ENCODE peak calls at places on chromosomes 11 and 22, in five cellular contexts. E is astrocyte of the spinal cord, Y is lower leg skin, N is astrocyte of the cerebellum, J is cardiac muscle cell. I is an unnamed sample.

GRCh38 chr22:19407649-19408606 is 23.6 kb downstream of the HIRA start:
- DNase-seq in E (no peak), Y (no peak), N (no peak), J (peak), I (no peak)

GRCh38 chr11:58963551-58964075 is 24.3 kb downstream of the GLYATL1 start:
- DNase-seq in E (peak), Y (no peak), N (peak), J (peak), I (peak)

GRCh38 chr11:74520316-74520715 is 26.8 kb upstream of the LIPT2 start:
- DNase-seq in N (no peak), E (no peak), Y (no peak), J (no peak), I (no peak)

GRCh38 chr11:34523053-34523452 is 9.5 kb upstream of the ELF5 start:
- DNase-seq in Y (no peak), J (no peak), E (no peak), N (no peak), I (no peak)

GRCh38 chr11:65503606-65503922 is 4.7 kb downstream of the MALAT1 start:
- DNase-seq in E (no peak), N (no peak), Y (no peak), J (peak), I (no peak)

GRCh38 chr11:125381499-125381898 is 114.6 kb downstream of the FEZ1 start:
- DNase-seq in Y (no peak), J (no peak), E (no peak), N (no peak), I (no peak)

GRCh38 chr11:119839504-119840133 is 110.6 kb upstream of the NECTIN1 start:
- DNase-seq in J (no peak), E (no peak), N (no peak), Y (no peak), I (no peak)

GRCh38 chr11:62705401-62705800 is 1.8 kb downstream of the BSCL2 start:
- DNase-seq in E (no peak), J (no peak), N (no peak), Y (no peak), I (no peak)

GRCh38 chr11:109939176-109939810 is 153.9 kb upstream of the ZC3H12C start:
- DNase-seq in N (peak), E (peak), J (peak), Y (peak), I (peak)

GRCh38 chr11:5892908-5893307 is at the start of gene OR52E5:
- DNase-seq in E (no peak), Y (no peak), J (no peak), N (no peak), I (no peak)

GRCh38 chr11:69285091-69285490 is 8.9 kb upstream of the MYEOV start:
- DNase-seq in J (no peak), E (no peak), N (no peak), Y (no peak), I (no peak)

GRCh38 chr11:114197799-114198500 is 98.2 kb upstream of the NNMT start:
- DNase-seq in N (peak), J (peak), Y (peak), E (peak), I (peak)

GRCh38 chr11:20388096-20389055 is 860 bp downstream of the PRMT3 start:
- DNase-seq in J (peak), E (peak), N (no peak), Y (no peak), I (peak)

GRCh38 chr22:49838771-49839717 is 11.4 kb upstream of the BRD1 start:
- DNase-seq in Y (no peak), J (no peak), N (no peak), E (peak), I (no peak)

GRCh38 chr11:57349491-57350274 is 11.5 kb downstream of the P2RX3 start:
- DNase-seq in J (peak), E (peak), Y (no peak), N (no peak), I (no peak)

GRCh38 chr22:23833911-23834317 is 4.9 kb downstream of the DERL3 start:
- DNase-seq in Y (no peak), E (no peak), N (no peak), J (no peak), I (no peak)

GRCh38 chr11:2584812-2585565 is 114.8 kb downstream of the KCNQ1OT1 start:
- DNase-seq in J (no peak), N (no peak), E (no peak), Y (no peak), I (no peak)

GRCh38 chr22:41177626-41178424 is 27.3 kb upstream of the L3MBTL2 start:
- DNase-seq in E (no peak), N (no peak), Y (no peak), J (no peak), I (no peak)

GRCh38 chr11:115333106-115333505 is 171.1 kb downstream of the CADM1 start:
- DNase-seq in N (peak), E (peak), J (no peak), Y (no peak), I (peak)

GRCh38 chr11:76802151-76802550 is 19.0 kb downstream of the TSKU start:
- DNase-seq in Y (no peak), J (no peak), N (no peak), E (no peak), I (no peak)

GRCh38 chr11:6705905-6706535 is 22.9 kb upstream of the MRPL17 start:
- DNase-seq in J (peak), E (peak), N (no peak), Y (peak), I (peak)

GRCh38 chr11:124749920-124750319 is 2.1 kb downstream of the VSIG2 start:
- DNase-seq in E (no peak), J (no peak), N (no peak), Y (no peak), I (no peak)

GRCh38 chr22:27456696-27457503 is 344.7 kb downstream of the MN1 start:
- DNase-seq in Y (no peak), N (peak), E (peak), J (peak), I (peak)

GRCh38 chr11:11972942-11973341 is 35.5 kb downstream of the DKK3 start:
- DNase-seq in J (no peak), Y (no peak), N (no peak), E (no peak), I (no peak)

GRCh38 chr11:6497069-6497839 is at the start of gene DNHD1:
- DNase-seq in Y (no peak), E (no peak), N (no peak), J (peak), I (no peak)

GRCh38 chr11:33624082-33624481 is 76.5 kb downstream of the C11orf91 start:
- DNase-seq in J (no peak), N (no peak), E (no peak), Y (no peak), I (no peak)

GRCh38 chr22:41660416-41660815 is 28.3 kb downstream of the SNU13 start:
- DNase-seq in E (no peak), N (no peak), J (no peak), Y (no peak), I (no peak)

GRCh38 chr11:6653055-6653454 is 2.6 kb downstream of the DCHS1 start:
- DNase-seq in J (no peak), E (no peak), Y (no peak), N (no peak), I (no peak)

GRCh38 chr11:46247090-46247489 is 30.4 kb upstream of the CREB3L1 start:
- DNase-seq in Y (no peak), E (peak), N (no peak), J (peak), I (no peak)

GRCh38 chr22:19750666-19751490 is 9.7 kb upstream of the TBX1 start:
- DNase-seq in E (peak), N (peak), Y (no peak), J (no peak), I (peak)

GRCh38 chr11:109859325-109859724 is 233.9 kb upstream of the ZC3H12C start:
- DNase-seq in N (peak), J (peak), Y (no peak), E (peak), I (peak)

GRCh38 chr11:57248780-57249383 is 11.8 kb upstream of the APLNR start:
- DNase-seq in J (peak), E (peak), Y (peak), N (no peak), I (peak)

GRCh38 chr22:39710380-39711117 is 140.0 kb downstream of the CACNA1I start:
- DNase-seq in Y (no peak), E (no peak), N (no peak), J (peak), I (no peak)

GRCh38 chr22:36374603-36375024 is 13.2 kb downstream of the MYH9 start:
- DNase-seq in J (peak), Y (no peak), N (no peak), E (peak), I (peak)

GRCh38 chr11:46200537-46201281 is 76.8 kb upstream of the CREB3L1 start:
- DNase-seq in Y (no peak), N (no peak), J (no peak), E (peak), I (peak)

GRCh38 chr22:38304526-38304925 is 12.7 kb downstream of the CSNK1E start:
- DNase-seq in Y (no peak), E (no peak), N (no peak), J (peak), I (no peak)

GRCh38 chr22:38308791-38309498 is 8.3 kb downstream of the CSNK1E start:
- DNase-seq in J (no peak), E (no peak), N (no peak), Y (no peak), I (no peak)

GRCh38 chr22:38303974-38304373 is 13.3 kb downstream of the CSNK1E start:
- DNase-seq in E (no peak), Y (no peak), N (no peak), J (no peak), I (no peak)

GRCh38 chr22:38302906-38303305 is 14.3 kb downstream of the CSNK1E start:
- DNase-seq in Y (no peak), E (no peak), N (no peak), J (no peak), I (no peak)

DNA sequence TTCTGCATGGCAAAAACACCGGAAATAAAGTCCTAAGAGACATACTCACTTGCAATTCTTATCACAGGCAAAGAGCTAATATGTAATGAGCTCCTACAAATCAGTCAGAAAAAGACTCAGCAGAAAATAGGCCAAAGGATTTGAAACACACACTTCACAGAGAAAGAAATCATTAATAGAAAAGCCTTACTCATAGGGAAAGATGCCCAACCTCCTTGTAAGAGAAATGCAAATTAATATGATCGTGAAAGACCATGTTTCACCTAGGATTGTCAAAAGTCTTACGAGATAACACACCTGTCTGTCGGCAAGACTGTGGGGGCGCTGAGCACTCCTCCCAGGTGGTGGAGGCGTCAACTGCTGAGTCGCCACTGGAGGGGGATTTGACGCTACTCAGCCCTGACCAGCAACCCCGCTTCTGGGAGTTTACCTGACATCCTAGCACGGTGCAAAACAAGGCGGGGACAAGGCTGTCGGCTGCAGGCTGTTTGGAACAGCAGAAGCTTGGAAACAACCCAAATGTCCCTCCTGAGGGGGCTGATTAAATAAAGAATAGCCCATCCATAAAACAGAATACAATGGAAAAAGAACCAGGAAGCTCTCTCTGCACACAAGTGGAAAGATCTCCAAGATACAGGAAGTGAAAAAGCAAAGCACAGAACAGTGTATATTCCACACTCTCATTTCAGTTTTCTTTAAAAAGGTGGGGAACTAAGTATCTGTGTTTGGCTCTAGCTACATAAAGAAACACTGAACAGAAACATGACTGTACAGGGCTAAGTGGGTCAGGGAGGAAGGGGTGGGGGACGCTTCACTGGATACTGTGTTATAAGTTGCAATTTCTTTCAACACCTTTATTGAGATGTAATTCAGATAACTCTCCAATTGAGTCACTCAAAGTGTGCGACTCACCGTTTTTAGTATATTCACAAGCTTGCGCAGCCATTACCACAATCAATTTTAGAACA is 11.5 kb downstream of the CSNK1E start:
- DNase-seq in E (peak), N (no peak), J (peak), Y (no peak), I (peak)
- H3K4me3 ChIP-seq in E (no peak), N (no peak), J (no peak), Y (no peak), I (no peak)

GRCh38 chr11:122578168-122578825 is 77.2 kb upstream of the UBASH3B start:
- DNase-seq in E (no peak), J (no peak), Y (no peak), N (no peak), I (peak)
- TF ChIP-seq CTCF in E (no peak), J (no peak), Y (no peak), N (no peak), I (no peak)

GRCh38 chr22:32175751-32176644 is 16.9 kb upstream of the C22orf42 start:
- DNase-seq in N (no peak), Y (no peak), J (no peak), E (no peak), I (no peak)
- H3K4me3 ChIP-seq in N (no peak), Y (no peak), J (peak), E (no peak), I (no peak)

GRCh38 chr11:17764446-17765218 is 30.1 kb downstream of the KCNC1 start:
- DNase-seq in E (no peak), N (no peak), Y (no peak), J (no peak), I (no peak)
- TF ChIP-seq CTCF in E (no peak), N (no peak), Y (no peak), J (no peak), I (no peak)

GRCh38 chr22:38397189-38398097 is 57.6 kb downstream of the KCNJ4 start:
- DNase-seq in Y (no peak), J (peak), N (no peak), E (peak), I (peak)

GRCh38 chr22:38401336-38402084 is 53.5 kb downstream of the KCNJ4 start:
- DNase-seq in N (no peak), J (no peak), E (no peak), Y (no peak), I (no peak)

GRCh38 chr22:38403806-38404205 is 51.2 kb downstream of the KCNJ4 start:
- DNase-seq in E (no peak), Y (no peak), N (no peak), J (no peak), I (no peak)

GRCh38 chr22:38402204-38402603 is 52.8 kb downstream of the KCNJ4 start:
- DNase-seq in Y (no peak), N (no peak), J (no peak), E (no peak), I (no peak)

DNA sequence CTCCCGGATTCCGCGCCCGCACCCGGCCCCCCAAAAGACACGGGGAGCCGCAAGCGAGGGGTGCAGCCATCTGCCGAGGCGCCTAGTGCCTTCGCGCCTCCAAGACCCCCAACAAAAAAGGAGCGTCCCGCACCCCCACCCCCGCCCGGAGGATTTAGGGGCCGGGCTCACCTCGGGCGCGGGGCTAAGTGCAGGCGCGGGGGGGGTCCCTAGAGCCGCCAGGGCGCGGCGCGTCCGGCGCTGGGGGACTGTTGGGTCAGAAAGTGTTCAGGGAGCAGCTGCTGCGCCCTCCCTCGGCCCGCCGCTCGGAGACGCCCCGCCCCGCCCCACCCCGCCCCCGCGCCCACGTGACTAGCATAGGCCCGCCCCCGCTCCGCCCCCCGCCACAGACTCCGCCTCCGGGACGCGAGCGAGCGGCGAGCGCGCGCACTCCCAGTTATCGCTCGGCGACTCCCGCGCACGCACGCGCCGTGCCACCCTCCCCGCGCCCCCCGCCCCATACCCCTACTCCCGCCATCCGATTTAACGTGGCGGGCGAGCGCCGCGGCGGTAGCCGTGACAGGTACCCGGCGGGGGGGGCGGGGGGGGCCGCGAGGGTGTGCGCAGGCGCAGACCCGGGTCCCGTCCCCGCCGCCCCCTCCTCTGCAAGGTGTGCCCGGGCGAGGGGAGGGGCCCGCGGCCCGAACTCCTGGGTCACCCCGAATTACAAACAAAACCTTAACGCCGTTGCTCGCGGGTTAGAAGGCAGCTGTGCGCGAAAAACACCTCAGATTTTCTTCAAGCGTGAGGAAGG is 56.2 kb downstream of the KCNJ4 start:
- DNase-seq in N (peak), Y (peak), E (peak), J (peak), I (no peak)
- H3K4me3 ChIP-seq in N (peak), Y (peak), E (peak), J (peak), I (peak)

GRCh38 chr22:45317551-45318167 is 7.9 kb downstream of the FAM118A start:
- DNase-seq in N (no peak), Y (peak), J (peak), E (peak), I (peak)
- TF ChIP-seq CTCF in N (peak), Y (no peak), J (peak), E (peak), I (peak)